ENCODE peak calls at places on chromosomes 7 and 10, in eight cellular contexts. One of them, this sample, is unnamed.

GRCh38 chr10:74821501-74821900 is 4.9 kb upstream of the KAT6B start:
- DNase-seq in prostate gland: peak; percentile 46
- DNase-seq in SK-N-SH: no peak
- DNase-seq in transverse colon: peak; percentile 37
- DNase-seq in H1: no peak
- DNase-seq in stomach: peak; percentile 83
- DNase-seq in GM23338: no peak
- DNase-seq in HCT116: no peak
- DNase-seq in this sample: no peak

GRCh38 chr10:66784796-66785195 is 141.0 kb upstream of the LRRTM3 start:
- DNase-seq in stomach: no peak
- DNase-seq in GM23338: no peak
- DNase-seq in SK-N-SH: no peak
- DNase-seq in H1: no peak
- DNase-seq in transverse colon: no peak
- DNase-seq in HCT116: no peak
- DNase-seq in prostate gland: no peak
- DNase-seq in this sample: no peak

GRCh38 chr10:14184841-14185500 is 145.8 kb downstream of the FRMD4A start:
- DNase-seq in H1: no peak
- DNase-seq in stomach: no peak
- DNase-seq in HCT116: no peak
- DNase-seq in GM23338: peak; percentile 68
- DNase-seq in SK-N-SH: no peak
- DNase-seq in prostate gland: peak; percentile 51
- DNase-seq in transverse colon: peak; percentile 31
- DNase-seq in this sample: no peak

GRCh38 chr10:79417266-79417665 is 28.2 kb downstream of the ZCCHC24 start:
- DNase-seq in transverse colon: no peak
- DNase-seq in H1: no peak
- DNase-seq in SK-N-SH: no peak
- DNase-seq in GM23338: no peak
- DNase-seq in stomach: no peak
- DNase-seq in HCT116: no peak
- DNase-seq in prostate gland: no peak
- DNase-seq in this sample: no peak

GRCh38 chr10:106609466-106609865 is 555.0 kb downstream of the SORCS1 start:
- DNase-seq in prostate gland: no peak
- DNase-seq in H1: no peak
- DNase-seq in HCT116: no peak
- DNase-seq in transverse colon: no peak
- DNase-seq in stomach: no peak
- DNase-seq in GM23338: no peak
- DNase-seq in SK-N-SH: no peak
- DNase-seq in this sample: no peak

GRCh38 chr7:35007768-35008167 is 29.5 kb downstream of the DPY19L1 start:
- DNase-seq in GM23338: no peak
- DNase-seq in transverse colon: no peak
- DNase-seq in SK-N-SH: no peak
- DNase-seq in prostate gland: no peak
- DNase-seq in stomach: no peak
- DNase-seq in H1: no peak
- DNase-seq in HCT116: no peak
- DNase-seq in this sample: no peak

GRCh38 chr10:43299579-43299978 is 32.7 kb upstream of the RASGEF1A start:
- DNase-seq in transverse colon: peak; percentile 26
- DNase-seq in GM23338: no peak
- DNase-seq in stomach: no peak
- DNase-seq in HCT116: no peak
- DNase-seq in prostate gland: no peak
- DNase-seq in H1: no peak
- DNase-seq in SK-N-SH: no peak
- DNase-seq in this sample: no peak

GRCh38 chr7:101172005-101172853 is 6.9 kb upstream of the VGF start:
- DNase-seq in SK-N-SH: peak; percentile 36
- DNase-seq in stomach: no peak
- DNase-seq in HCT116: no peak
- DNase-seq in transverse colon: no peak
- DNase-seq in GM23338: peak; percentile 87
- DNase-seq in prostate gland: no peak
- DNase-seq in H1: peak; percentile 77
- DNase-seq in this sample: no peak

GRCh38 chr7:143345428-143345900 is 17.0 kb downstream of the FAM131B start:
- DNase-seq in prostate gland: no peak
- DNase-seq in stomach: peak; percentile 68
- DNase-seq in SK-N-SH: peak; percentile 71
- DNase-seq in GM23338: peak; percentile 95
- DNase-seq in HCT116: peak; percentile 73
- DNase-seq in transverse colon: peak; percentile 70
- DNase-seq in H1: peak; percentile 82
- DNase-seq in this sample: no peak

GRCh38 chr7:100435401-100436304 is 644 bp downstream of the PPP1R35 start:
- DNase-seq in H1: peak; percentile 70
- DNase-seq in prostate gland: peak; percentile 36
- DNase-seq in transverse colon: peak; percentile 64
- DNase-seq in stomach: peak; percentile 64
- DNase-seq in SK-N-SH: peak; percentile 81
- DNase-seq in HCT116: no peak
- DNase-seq in GM23338: peak; percentile 64
- DNase-seq in this sample: no peak

GRCh38 chr10:52615756-52616419 is 156.7 kb downstream of the MBL2 start:
- DNase-seq in stomach: no peak
- DNase-seq in H1: no peak
- DNase-seq in transverse colon: no peak
- DNase-seq in prostate gland: no peak
- DNase-seq in GM23338: no peak
- DNase-seq in HCT116: no peak
- DNase-seq in SK-N-SH: no peak
- DNase-seq in this sample: no peak

GRCh38 chr10:87546221-87546620 is 41.5 kb downstream of the MINPP1 start:
- DNase-seq in H1: no peak
- DNase-seq in SK-N-SH: no peak
- DNase-seq in HCT116: no peak
- DNase-seq in transverse colon: no peak
- DNase-seq in stomach: no peak
- DNase-seq in prostate gland: no peak
- DNase-seq in GM23338: no peak
- DNase-seq in this sample: no peak

GRCh38 chr10:91758303-91759146 is 39.7 kb upstream of the TNKS2 start:
- DNase-seq in HCT116: peak; percentile 65
- DNase-seq in GM23338: peak; percentile 84
- DNase-seq in stomach: no peak
- DNase-seq in H1: no peak
- DNase-seq in prostate gland: no peak
- DNase-seq in transverse colon: no peak
- DNase-seq in SK-N-SH: peak; percentile 36
- DNase-seq in this sample: no peak

GRCh38 chr10:113169853-113170455 is 219.9 kb downstream of the TCF7L2 start:
- DNase-seq in transverse colon: no peak
- DNase-seq in stomach: no peak
- DNase-seq in SK-N-SH: no peak
- DNase-seq in H1: no peak
- DNase-seq in prostate gland: no peak
- DNase-seq in HCT116: no peak
- DNase-seq in GM23338: no peak
- DNase-seq in this sample: no peak

GRCh38 chr7:26663905-26664673 is 200.3 kb downstream of the SKAP2 start:
- DNase-seq in H1: no peak
- DNase-seq in HCT116: no peak
- DNase-seq in prostate gland: no peak
- DNase-seq in stomach: no peak
- DNase-seq in SK-N-SH: no peak
- DNase-seq in GM23338: no peak
- DNase-seq in transverse colon: no peak
- DNase-seq in this sample: no peak

GRCh38 chr7:26668821-26669220 is 195.6 kb downstream of the SKAP2 start:
- DNase-seq in SK-N-SH: no peak
- DNase-seq in stomach: no peak
- DNase-seq in GM23338: no peak
- DNase-seq in H1: no peak
- DNase-seq in HCT116: no peak
- DNase-seq in prostate gland: no peak
- DNase-seq in transverse colon: no peak
- DNase-seq in this sample: no peak

GRCh38 chr7:26664735-26665420 is 199.5 kb downstream of the SKAP2 start:
- DNase-seq in HCT116: no peak
- DNase-seq in GM23338: no peak
- DNase-seq in transverse colon: peak; percentile 26
- DNase-seq in H1: no peak
- DNase-seq in prostate gland: no peak
- DNase-seq in SK-N-SH: no peak
- DNase-seq in stomach: no peak
- DNase-seq in this sample: no peak

GRCh38 chr7:26670841-26671240 is 193.5 kb downstream of the SKAP2 start:
- DNase-seq in SK-N-SH: no peak
- DNase-seq in prostate gland: no peak
- DNase-seq in transverse colon: no peak
- DNase-seq in stomach: no peak
- DNase-seq in GM23338: no peak
- DNase-seq in HCT116: no peak
- DNase-seq in H1: no peak
- DNase-seq in this sample: no peak

GRCh38 chr7:26667514-26668133 is 196.8 kb downstream of the SKAP2 start:
- DNase-seq in HCT116: peak; percentile 94
- DNase-seq in prostate gland: peak; percentile 75
- DNase-seq in GM23338: peak; percentile 97
- DNase-seq in H1: no peak
- DNase-seq in SK-N-SH: peak; percentile 71
- DNase-seq in transverse colon: peak; percentile 73
- DNase-seq in stomach: peak; percentile 53
- DNase-seq in this sample: no peak
- TF ChIP-seq CTCF in HCT116: peak; percentile 82
- TF ChIP-seq CTCF in prostate gland: peak; percentile 88
- TF ChIP-seq CTCF in GM23338: peak; percentile 98
- TF ChIP-seq CTCF in H1: no peak
- TF ChIP-seq CTCF in SK-N-SH: peak; percentile 98
- TF ChIP-seq CTCF in transverse colon: peak; percentile 88
- TF ChIP-seq CTCF in stomach: no peak
- TF ChIP-seq CTCF in this sample: peak; percentile 73

GRCh38 chr10:114521250-114521649 is 116.9 kb upstream of the AFAP1L2 start:
- DNase-seq in HCT116: no peak
- DNase-seq in SK-N-SH: no peak
- DNase-seq in stomach: no peak
- DNase-seq in H1: no peak
- DNase-seq in GM23338: no peak
- DNase-seq in transverse colon: no peak
- DNase-seq in prostate gland: no peak
- DNase-seq in this sample: no peak
- TF ChIP-seq POLR2AphosphoS5 in HCT116: no peak
- TF ChIP-seq POLR2AphosphoS5 in SK-N-SH: no peak
- TF ChIP-seq POLR2AphosphoS5 in stomach: no peak
- TF ChIP-seq POLR2AphosphoS5 in H1: no peak
- TF ChIP-seq POLR2AphosphoS5 in GM23338: no peak
- TF ChIP-seq POLR2AphosphoS5 in transverse colon: peak; percentile 6
- TF ChIP-seq POLR2AphosphoS5 in prostate gland: no peak
- TF ChIP-seq POLR2AphosphoS5 in this sample: no peak

GRCh38 chr7:127551941-127552340 is 33.5 kb downstream of the GCC1 start:
- DNase-seq in SK-N-SH: no peak
- DNase-seq in transverse colon: no peak
- DNase-seq in HCT116: no peak
- DNase-seq in prostate gland: no peak
- DNase-seq in stomach: no peak
- DNase-seq in H1: no peak
- DNase-seq in GM23338: no peak
- DNase-seq in this sample: no peak

GRCh38 chr7:127546313-127546712 is 39.1 kb downstream of the GCC1 start:
- DNase-seq in H1: no peak
- DNase-seq in GM23338: no peak
- DNase-seq in prostate gland: no peak
- DNase-seq in HCT116: no peak
- DNase-seq in stomach: no peak
- DNase-seq in SK-N-SH: no peak
- DNase-seq in transverse colon: no peak
- DNase-seq in this sample: no peak

GRCh38 chr7:127550247-127550646 is 35.1 kb downstream of the GCC1 start:
- DNase-seq in transverse colon: no peak
- DNase-seq in SK-N-SH: no peak
- DNase-seq in H1: no peak
- DNase-seq in HCT116: no peak
- DNase-seq in GM23338: peak; percentile 27
- DNase-seq in stomach: no peak
- DNase-seq in prostate gland: no peak
- DNase-seq in this sample: no peak
- TF ChIP-seq CTCF in transverse colon: no peak
- TF ChIP-seq CTCF in SK-N-SH: peak; percentile 44
- TF ChIP-seq CTCF in H1: no peak
- TF ChIP-seq CTCF in HCT116: peak; percentile 43
- TF ChIP-seq CTCF in GM23338: peak; percentile 42
- TF ChIP-seq CTCF in stomach: no peak
- TF ChIP-seq CTCF in prostate gland: no peak
- TF ChIP-seq CTCF in this sample: no peak

GRCh38 chr7:55019329-55019690 is 493 bp downstream of the EGFR start:
- DNase-seq in SK-N-SH: no peak
- DNase-seq in stomach: peak; percentile 78
- DNase-seq in H1: no peak
- DNase-seq in transverse colon: peak; percentile 74
- DNase-seq in HCT116: no peak
- DNase-seq in GM23338: peak; percentile 64
- DNase-seq in prostate gland: peak; percentile 63
- DNase-seq in this sample: peak; percentile 62
- TF ChIP-seq POLR2AphosphoS5 in SK-N-SH: no peak
- TF ChIP-seq POLR2AphosphoS5 in stomach: peak; percentile 66
- TF ChIP-seq POLR2AphosphoS5 in H1: no peak
- TF ChIP-seq POLR2AphosphoS5 in transverse colon: peak; percentile 83
- TF ChIP-seq POLR2AphosphoS5 in HCT116: no peak
- TF ChIP-seq POLR2AphosphoS5 in GM23338: no peak
- TF ChIP-seq POLR2AphosphoS5 in prostate gland: no peak
- TF ChIP-seq POLR2AphosphoS5 in this sample: peak; percentile 69

GRCh38 chr7:46619723-46620310 is 698.7 kb upstream of the IGFBP3 start:
- DNase-seq in H1: no peak
- DNase-seq in stomach: no peak
- DNase-seq in prostate gland: no peak
- DNase-seq in transverse colon: no peak
- DNase-seq in SK-N-SH: no peak
- DNase-seq in HCT116: no peak
- DNase-seq in GM23338: no peak
- DNase-seq in this sample: no peak

GRCh38 chr7:46613116-46613515 is 692.0 kb upstream of the IGFBP3 start:
- DNase-seq in H1: no peak
- DNase-seq in GM23338: no peak
- DNase-seq in prostate gland: no peak
- DNase-seq in HCT116: no peak
- DNase-seq in SK-N-SH: no peak
- DNase-seq in transverse colon: no peak
- DNase-seq in stomach: no peak
- DNase-seq in this sample: no peak

GRCh38 chr7:46610746-46611145 is 689.7 kb upstream of the IGFBP3 start:
- DNase-seq in transverse colon: no peak
- DNase-seq in HCT116: no peak
- DNase-seq in GM23338: no peak
- DNase-seq in prostate gland: no peak
- DNase-seq in H1: no peak
- DNase-seq in SK-N-SH: no peak
- DNase-seq in stomach: no peak
- DNase-seq in this sample: no peak

GRCh38 chr7:46616636-46617035 is 695.6 kb upstream of the IGFBP3 start:
- DNase-seq in stomach: no peak
- DNase-seq in HCT116: no peak
- DNase-seq in H1: no peak
- DNase-seq in SK-N-SH: no peak
- DNase-seq in transverse colon: no peak
- DNase-seq in prostate gland: no peak
- DNase-seq in GM23338: no peak
- DNase-seq in this sample: no peak
- TF ChIP-seq CTCF in stomach: no peak
- TF ChIP-seq CTCF in HCT116: no peak
- TF ChIP-seq CTCF in H1: no peak
- TF ChIP-seq CTCF in SK-N-SH: no peak
- TF ChIP-seq CTCF in transverse colon: no peak
- TF ChIP-seq CTCF in prostate gland: no peak
- TF ChIP-seq CTCF in GM23338: no peak
- TF ChIP-seq CTCF in this sample: no peak

GRCh38 chr7:36045275-36045674 is 107.8 kb upstream of the EEPD1 start:
- DNase-seq in SK-N-SH: no peak
- DNase-seq in H1: no peak
- DNase-seq in stomach: no peak
- DNase-seq in prostate gland: no peak
- DNase-seq in transverse colon: no peak
- DNase-seq in HCT116: no peak
- DNase-seq in GM23338: no peak
- DNase-seq in this sample: no peak
- TF ChIP-seq POLR2AphosphoS5 in SK-N-SH: no peak
- TF ChIP-seq POLR2AphosphoS5 in H1: no peak
- TF ChIP-seq POLR2AphosphoS5 in stomach: peak; percentile 31
- TF ChIP-seq POLR2AphosphoS5 in prostate gland: peak; percentile 62
- TF ChIP-seq POLR2AphosphoS5 in transverse colon: no peak
- TF ChIP-seq POLR2AphosphoS5 in HCT116: no peak
- TF ChIP-seq POLR2AphosphoS5 in GM23338: no peak
- TF ChIP-seq POLR2AphosphoS5 in this sample: peak; percentile 73

This sample was measured in breast epithelium.